ENCODE peak calls at places on chromosomes 5 and 9, in nine cellular contexts. F is fibroblast of the aortic adventitia; X is progenitor cell of endocrine pancreas; A is central memory CD4-positive, alpha-beta T cell; L is stimulated activated CD8-positive, alpha-beta memory T cell treated with anti-CD3 and anti-CD28 coated beads, Interleukin-12 subunit alpha, Interleukin-12 subunit beta, amount 100 ng/mL, for 4 hours; S is HEK293T; B is BE2C; P is substantia nigra; Q is putamen. C is an unnamed sample.

GRCh38 chr9:106953166-106953565 is 90.2 kb downstream of the ZNF462 start:
- DNase-seq in F (no peak), X (no peak), A (no peak), L (no peak), S (no peak), B (no peak), P (no peak), Q (no peak), C (no peak)

GRCh38 chr9:17476401-17476800 is 102.5 kb upstream of the SH3GL2 start:
- DNase-seq in F (no peak), X (no peak), A (no peak), L (no peak), S (no peak), B (no peak), P (no peak), Q (no peak), C (no peak)

GRCh38 chr5:158039441-158039840 is 180.5 kb upstream of the CLINT1 start:
- DNase-seq in F (no peak), X (no peak), A (no peak), L (no peak), S (no peak), B (no peak), P (no peak), Q (no peak), C (no peak)

GRCh38 chr5:151663617-151664322 is 22.9 kb downstream of the SPARC start:
- DNase-seq in F (peak), X (no peak), A (no peak), L (no peak), S (no peak), B (no peak), P (peak), Q (peak), C (no peak)

GRCh38 chr9:84266087-84266561 is 74.4 kb downstream of the SLC28A3 start:
- DNase-seq in F (no peak), X (no peak), A (no peak), L (no peak), S (no peak), B (no peak), P (no peak), Q (no peak), C (peak)

GRCh38 chr5:10498350-10498749 is 56.7 kb downstream of the ROPN1L start:
- DNase-seq in F (no peak), X (no peak), A (no peak), L (no peak), S (no peak), B (no peak), P (no peak), Q (no peak), C (no peak)

GRCh38 chr9:16241231-16241630 is 629.2 kb downstream of the BNC2 start:
- DNase-seq in F (peak), X (no peak), A (no peak), L (no peak), S (no peak), B (no peak), P (no peak), Q (no peak), C (no peak)

GRCh38 chr5:151665584-151665982 is 21.1 kb downstream of the SPARC start:
- DNase-seq in F (no peak), X (no peak), A (no peak), L (no peak), S (no peak), B (no peak), P (no peak), Q (no peak), C (no peak)

GRCh38 chr5:102911973-102912372 is 156.9 kb downstream of the PAM start:
- DNase-seq in F (peak), X (no peak), A (no peak), L (no peak), S (no peak), B (no peak), P (no peak), Q (no peak), C (no peak)

GRCh38 chr9:129494113-129494789 is 126.7 kb downstream of the C9orf50 start:
- DNase-seq in F (no peak), X (no peak), A (no peak), L (no peak), S (no peak), B (no peak), P (no peak), Q (no peak), C (no peak)

C was measured in SW480.